ENCODE peak calls at places on chromosomes 2 and 18, in seven cellular contexts. J is right cardiac atrium; A is activated naive CD4-positive, alpha-beta T cell treated with anti-CD3 and anti-CD28 coated beads, Interleukin-2, amount 10 ng/mL, durations not matched to agents 7 days and 5 days; C is endothelial cell; R is psoas muscle; Y is adrenal gland; E is H54. I is an unnamed sample.

GRCh38 chr18:7174359-7175107 is 56.4 kb upstream of the LRRC30 start:
- DNase-seq in J (no peak), R (no peak), C (peak; percentile 23), Y (peak; percentile 59), E (no peak), A (no peak), I (no peak)

GRCh38 chr18:59821983-59822382 is 77.8 kb upstream of the PMAIP1 start:
- DNase-seq in J (no peak), Y (no peak), R (no peak), A (no peak), C (no peak), E (no peak), I (no peak)

GRCh38 chr2:42342061-42342794 is 18.8 kb downstream of the COX7A2L start:
- DNase-seq in C (no peak), E (peak; percentile 80), R (peak; percentile 76), J (peak; percentile 46), A (no peak), Y (peak; percentile 88), I (no peak)

GRCh38 chr2:207978177-207978576 is 47.1 kb downstream of the PLEKHM3 start:
- DNase-seq in J (no peak), R (no peak), A (no peak), C (no peak), E (no peak), Y (no peak), I (no peak)

GRCh38 chr18:77006305-77007175 is 126.0 kb downstream of the MBP start:
- DNase-seq in R (no peak), C (no peak), J (no peak), A (no peak), Y (no peak), E (no peak), I (no peak)

GRCh38 chr2:1704606-1705556 is 39.4 kb downstream of the PXDN start:
- DNase-seq in J (no peak), E (no peak), Y (no peak), C (no peak), R (no peak), A (no peak), I (no peak)

GRCh38 chr2:233929352-233929843 is 12.2 kb downstream of the TRPM8 start:
- DNase-seq in J (no peak), E (peak; percentile 48), R (no peak), C (no peak), Y (no peak), A (no peak), I (no peak)

GRCh38 chr2:30514861-30515435 is 67.9 kb downstream of the LCLAT1 start:
- DNase-seq in E (no peak), Y (no peak), R (no peak), A (no peak), C (no peak), J (no peak), I (no peak)

GRCh38 chr2:229714080-229714735 is at the start of gene DNER:
- DNase-seq in J (peak; percentile 23), C (peak; percentile 52), A (peak; percentile 70), E (peak; percentile 70), R (peak; percentile 45), Y (peak; percentile 76), I (peak; percentile 30)

GRCh38 chr2:221572821-221573429 is 821 bp upstream of the EPHA4 start:
- DNase-seq in A (peak; percentile 49), J (peak; percentile 52), E (peak; percentile 24), Y (peak; percentile 56), R (peak; percentile 70), C (peak; percentile 23), I (peak; percentile 35)

GRCh38 chr2:189210250-189211075 is 30.9 kb upstream of the COL5A2 start:
- DNase-seq in J (peak; percentile 51), R (peak; percentile 53), Y (peak; percentile 74), A (no peak), E (peak; percentile 10), C (no peak), I (no peak)

GRCh38 chr2:26299488-26300092 is 46.4 kb upstream of the SELENOI start:
- DNase-seq in R (no peak), Y (peak; percentile 23), E (no peak), A (peak; percentile 46), C (peak; percentile 24), J (no peak), I (no peak)

GRCh38 chr2:183195397-183195796 is 71.2 kb downstream of the NUP35 start:
- DNase-seq in Y (no peak), J (no peak), A (no peak), C (no peak), E (no peak), R (no peak), I (no peak)

GRCh38 chr2:156852681-156853080 is 404.8 kb upstream of the GALNT5 start:
- DNase-seq in R (no peak), Y (no peak), C (no peak), E (no peak), J (no peak), A (no peak), I (no peak)

GRCh38 chr18:68177807-68178702 is 536.9 kb downstream of the TMX3 start:
- DNase-seq in R (no peak), Y (no peak), C (no peak), J (no peak), E (no peak), A (no peak), I (peak; percentile 70)

GRCh38 chr2:10038123-10038522 is 5.2 kb upstream of the KLF11 start:
- DNase-seq in Y (no peak), E (no peak), A (no peak), J (peak; percentile 4), C (no peak), R (peak; percentile 38), I (no peak)

GRCh38 chr2:130845507-130846085 is 8.9 kb downstream of the ARHGEF4 start:
- DNase-seq in Y (no peak), C (no peak), A (no peak), E (peak; percentile 78), J (no peak), R (no peak), I (no peak)

GRCh38 chr2:194176134-194176533 is 1480.9 kb upstream of the SLC39A10 start:
- DNase-seq in C (no peak), A (no peak), Y (no peak), J (no peak), E (no peak), R (no peak), I (no peak)

GRCh38 chr18:41936471-41937134 is 18.4 kb upstream of the PIK3C3 start:
- DNase-seq in E (no peak), A (no peak), C (no peak), R (no peak), J (no peak), Y (no peak), I (no peak)

GRCh38 chr2:224442092-224442999 is 40.4 kb upstream of the FAM124B start:
- DNase-seq in C (no peak), R (peak; percentile 61), A (peak; percentile 22), J (peak; percentile 20), E (no peak), Y (peak; percentile 9), I (no peak)

GRCh38 chr2:20496069-20496468 is 49.2 kb downstream of the RHOB start:
- DNase-seq in C (no peak), A (no peak), J (no peak), E (peak; percentile 50), R (peak; percentile 86), Y (peak; percentile 80), I (peak; percentile 27)

GRCh38 chr2:197159681-197160211 is 150.8 kb downstream of the ANKRD44 start:
- DNase-seq in C (no peak), J (no peak), R (no peak), E (no peak), Y (peak; percentile 59), A (no peak), I (no peak)

GRCh38 chr2:191180712-191181111 is 29.9 kb upstream of the STAT4 start:
- DNase-seq in A (no peak), J (peak; percentile 38), Y (no peak), C (no peak), R (no peak), E (no peak), I (no peak)

GRCh38 chr18:46899274-46899948 is 17.9 kb downstream of the PIAS2 start:
- DNase-seq in E (no peak), Y (no peak), C (no peak), R (no peak), J (no peak), A (no peak), I (no peak)

GRCh38 chr2:46487667-46488333 is 8.4 kb downstream of the TMEM247 start:
- DNase-seq in R (peak; percentile 88), C (no peak), J (peak; percentile 89), A (no peak), Y (peak; percentile 67), E (peak; percentile 75), I (no peak)

GRCh38 chr2:69733338-69734039 is 8.4 kb upstream of the ANXA4 start:
- DNase-seq in Y (no peak), J (no peak), A (no peak), E (no peak), R (no peak), C (no peak), I (no peak)

GRCh38 chr2:198045227-198045626 is 240.8 kb downstream of the PLCL1 start:
- DNase-seq in J (no peak), R (no peak), Y (no peak), A (no peak), E (no peak), C (no peak), I (no peak)

GRCh38 chr18:10488022-10488421 is 33.6 kb downstream of the APCDD1 start:
- DNase-seq in C (no peak), Y (peak; percentile 76), A (no peak), J (no peak), E (no peak), R (no peak), I (no peak)

GRCh38 chr2:67165141-67165990 is 231.8 kb upstream of the ETAA1 start:
- DNase-seq in Y (no peak), A (no peak), J (no peak), E (no peak), R (no peak), C (no peak), I (no peak)

GRCh38 chr18:30175061-30175574 is 867.4 kb downstream of the DSC3 start:
- DNase-seq in R (no peak), J (no peak), C (no peak), A (no peak), E (no peak), Y (no peak), I (no peak)

GRCh38 chr2:217797661-217798069 is 205.1 kb downstream of the TNS1 start:
- DNase-seq in J (peak; percentile 38), Y (no peak), R (peak; percentile 87), A (no peak), C (no peak), E (no peak), I (peak; percentile 57)

GRCh38 chr18:74013955-74014354 is 133.7 kb downstream of the FBXO15 start:
- DNase-seq in A (no peak), E (no peak), R (no peak), C (no peak), Y (peak; percentile 18), J (peak; percentile 25), I (no peak)

GRCh38 chr2:231490801-231491200 is 26.5 kb upstream of the NCL start:
- DNase-seq in J (no peak), A (no peak), E (no peak), R (no peak), C (no peak), Y (no peak), I (no peak)

GRCh38 chr18:49021433-49022129 is 70.8 kb upstream of the SMAD7 start:
- DNase-seq in C (peak; percentile 52), J (peak; percentile 43), E (peak; percentile 23), Y (peak; percentile 66), A (peak; percentile 72), R (peak; percentile 53), I (no peak)

GRCh38 chr2:129733579-129733978 is 245.9 kb upstream of the RAB6C start:
- DNase-seq in J (no peak), E (no peak), A (no peak), Y (no peak), C (no peak), R (no peak), I (no peak)

GRCh38 chr2:234632527-234633391 is 135.9 kb upstream of the ARL4C start:
- DNase-seq in C (no peak), A (no peak), Y (no peak), E (no peak), J (no peak), R (no peak), I (peak; percentile 49)

GRCh38 chr2:215059724-215060123 is 78.7 kb downstream of the ABCA12 start:
- DNase-seq in A (no peak), C (no peak), E (no peak), R (no peak), Y (no peak), J (no peak), I (no peak)

GRCh38 chr2:126885701-126886121 is 13.0 kb upstream of the TEX51 start:
- DNase-seq in C (no peak), E (no peak), R (peak; percentile 64), A (no peak), J (peak; percentile 32), Y (peak; percentile 28), I (no peak)